ENCODE peak calls at places on chromosomes 12 and 14, in eight cellular contexts. Q is GM06990, S is progenitor cell of endocrine pancreas, H is neural progenitor cell, V is lower lobe of right lung, Z is left ventricle myocardium inferior, G is astrocyte of the spinal cord, T is RWPE2. A is an unnamed sample.
A peak's percentile ranks its signal among the peaks of the same experiment; 100 is the strongest.

GRCh38 chr14:59199205-59199604 is 10.7 kb downstream of the DAAM1 start:
- DNase-seq in Q (no peak), S (no peak), H (no peak), V (no peak), Z (no peak), G (peak; percentile 32), T (no peak), A (peak; percentile 22)

GRCh38 chr14:47722929-47723693 is 47.7 kb upstream of the MDGA2 start:
- DNase-seq in Q (no peak), S (no peak), H (no peak), V (no peak), Z (no peak), G (no peak), T (no peak), A (no peak)

GRCh38 chr12:81758421-81759214 is 532 bp downstream of the PPFIA2 start:
- DNase-seq in Q (no peak), S (peak; percentile 24), H (peak; percentile 57), V (no peak), Z (peak; percentile 19), G (peak; percentile 41), T (no peak), A (peak; percentile 67)

GRCh38 chr12:79294590-79294989 is 396.2 kb downstream of the PAWR start:
- DNase-seq in Q (no peak), S (no peak), H (no peak), V (no peak), Z (no peak), G (no peak), T (no peak), A (no peak)

GRCh38 chr14:59221558-59221957 is 33.1 kb downstream of the DAAM1 start:
- DNase-seq in Q (no peak), S (no peak), H (no peak), V (no peak), Z (no peak), G (no peak), T (no peak), A (no peak)

GRCh38 chr12:14954269-14954668 is 7.1 kb downstream of the ARHGDIB start:
- DNase-seq in Q (no peak), S (no peak), H (no peak), V (no peak), Z (no peak), G (no peak), T (no peak), A (no peak)

GRCh38 chr12:108816652-108817335 is 40.6 kb downstream of the SSH1 start:
- DNase-seq in Q (no peak), S (no peak), H (no peak), V (no peak), Z (peak; percentile 73), G (no peak), T (no peak), A (no peak)

GRCh38 chr12:2739832-2740641 is 54.7 kb upstream of the FKBP4 start:
- DNase-seq in Q (no peak), S (no peak), H (peak; percentile 62), V (no peak), Z (no peak), G (peak; percentile 32), T (no peak), A (no peak)

GRCh38 chr14:69154779-69155178 is 1.9 kb upstream of the DCAF5 start:
- DNase-seq in Q (no peak), S (no peak), H (peak; percentile 38), V (no peak), Z (no peak), G (no peak), T (no peak), A (no peak)

GRCh38 chr12:131057211-131057721 is 103.6 kb downstream of the ADGRD1 start:
- DNase-seq in Q (no peak), S (peak; percentile 3), H (no peak), V (no peak), Z (no peak), G (no peak), T (peak; percentile 43), A (no peak)

GRCh38 chr12:46555379-46555778 is 182.8 kb upstream of the SLC38A2 start:
- DNase-seq in Q (no peak), S (no peak), H (no peak), V (no peak), Z (no peak), G (peak; percentile 87), T (no peak), A (no peak)

GRCh38 chr12:57101892-57102695 is 9.1 kb downstream of the STAT6 start:
- DNase-seq in Q (no peak), S (no peak), H (no peak), V (no peak), Z (no peak), G (no peak), T (no peak), A (no peak)

GRCh38 chr14:68564826-68565760 is 227.8 kb downstream of the ZFP36L1 start:
- DNase-seq in Q (no peak), S (no peak), H (no peak), V (no peak), Z (no peak), G (no peak), T (no peak), A (no peak)

GRCh38 chr12:11785722-11786121 is 136.2 kb downstream of the ETV6 start:
- DNase-seq in Q (no peak), S (no peak), H (no peak), V (no peak), Z (no peak), G (no peak), T (no peak), A (no peak)

GRCh38 chr12:1174659-1175058 is 183.6 kb downstream of the ERC1 start:
- DNase-seq in Q (no peak), S (no peak), H (no peak), V (no peak), Z (no peak), G (no peak), T (no peak), A (no peak)

GRCh38 chr12:130212384-130212783 is 50.1 kb downstream of the FZD10 start:
- DNase-seq in Q (no peak), S (no peak), H (no peak), V (no peak), Z (no peak), G (no peak), T (no peak), A (no peak)

GRCh38 chr14:47675489-47676300 is at the start of gene MDGA2:
- DNase-seq in Q (no peak), S (no peak), H (peak; percentile 85), V (no peak), Z (no peak), G (peak; percentile 18), T (no peak), A (peak; percentile 74)

GRCh38 chr14:68359862-68360552 is 432.9 kb downstream of the ZFP36L1 start:
- DNase-seq in Q (no peak), S (no peak), H (no peak), V (peak; percentile 87), Z (peak; percentile 55), G (peak; percentile 48), T (no peak), A (no peak)

GRCh38 chr12:114340231-114340630 is 65.7 kb downstream of the TBX5 start:
- DNase-seq in Q (no peak), S (no peak), H (no peak), V (no peak), Z (no peak), G (no peak), T (no peak), A (no peak)

GRCh38 chr12:91651728-91652127 is 469.1 kb upstream of the DCN start:
- DNase-seq in Q (no peak), S (no peak), H (no peak), V (no peak), Z (no peak), G (no peak), T (no peak), A (no peak)

GRCh38 chr14:50229646-50230045 is 1.7 kb downstream of the SOS2 start:
- DNase-seq in Q (no peak), S (no peak), H (no peak), V (no peak), Z (no peak), G (no peak), T (no peak), A (no peak)

DNA sequence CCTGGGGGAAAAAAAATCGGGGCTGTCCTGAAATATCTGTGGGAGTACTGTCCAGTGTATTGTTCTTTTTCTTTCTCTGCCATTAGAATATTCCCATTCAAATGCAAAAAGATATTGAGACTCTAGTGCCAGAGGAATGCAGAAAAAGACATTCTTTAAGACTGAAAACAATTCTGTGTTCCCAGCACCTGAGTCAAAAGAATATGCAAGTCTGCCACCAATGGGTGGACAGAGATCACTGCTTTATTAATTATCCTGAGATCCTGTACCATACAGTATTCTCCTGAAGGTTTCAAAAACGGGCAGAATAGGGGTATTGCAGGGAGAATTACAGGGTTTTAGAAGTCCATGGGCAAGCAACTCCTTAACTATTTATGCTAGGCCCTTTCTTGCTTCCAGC is 361.8 kb downstream of the C12orf50 start:
- DNase-seq in Q (no peak), S (no peak), H (no peak), V (no peak), Z (no peak), G (peak; percentile 51), T (no peak), A (no peak)
- TF ChIP-seq CTCF in Q (no peak), S (peak; percentile 12), H (no peak), V (no peak), Z (peak; percentile 47), G (peak; percentile 31), T (peak; percentile 68), A (no peak)

GRCh38 chr12:127685476-127686234 is 581.3 kb upstream of the TMEM132C start:
- DNase-seq in Q (no peak), S (no peak), H (no peak), V (no peak), Z (no peak), G (no peak), T (no peak), A (no peak)

GRCh38 chr12:127688901-127689428 is 578.0 kb upstream of the TMEM132C start:
- DNase-seq in Q (no peak), S (no peak), H (no peak), V (no peak), Z (no peak), G (no peak), T (no peak), A (no peak)

DNA sequence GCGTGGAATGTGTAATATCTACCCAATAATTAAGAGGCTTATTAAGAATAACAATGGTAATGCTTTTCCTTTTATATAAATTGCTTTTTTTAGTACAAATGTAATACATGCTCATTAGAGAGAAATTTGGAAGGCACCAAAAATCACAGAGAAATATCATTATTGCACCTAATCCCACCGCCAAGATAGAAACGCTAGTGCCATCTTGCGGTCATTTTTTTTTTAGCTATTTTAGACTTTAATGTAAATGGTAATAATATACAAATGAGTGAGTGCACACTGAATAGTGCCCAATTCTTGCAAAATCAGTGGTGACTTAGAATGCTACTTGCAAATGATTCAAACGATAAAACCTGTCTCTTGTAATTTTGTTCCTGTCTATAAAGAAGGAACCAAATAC is 576.8 kb upstream of the TMEM132C start:
- DNase-seq in Q (no peak), S (no peak), H (peak; percentile 12), V (no peak), Z (no peak), G (no peak), T (no peak), A (no peak)
- TF ChIP-seq CTCF in Q (no peak), S (peak; percentile 49), H (peak; percentile 60), V (no peak), Z (no peak), G (no peak), T (peak; percentile 33), A (no peak)

GRCh38 chr14:33184587-33184986 is 245.9 kb downstream of the NPAS3 start:
- DNase-seq in Q (no peak), S (no peak), H (peak; percentile 26), V (no peak), Z (no peak), G (peak; percentile 17), T (no peak), A (no peak)
- TF ChIP-seq CTCF in Q (no peak), S (no peak), H (peak; percentile 44), V (peak; percentile 11), Z (no peak), G (peak; percentile 16), T (peak; percentile 17), A (no peak)

GRCh38 chr14:95500772-95501401 is 15.6 kb downstream of the SYNE3 start:
- DNase-seq in Q (no peak), S (no peak), H (no peak), V (no peak), Z (peak; percentile 53), G (peak; percentile 86), T (no peak), A (no peak)
- TF ChIP-seq CTCF in Q (no peak), S (no peak), H (no peak), V (no peak), Z (no peak), G (no peak), T (no peak), A (no peak)

A was measured in glutamatergic neuron.